ENCODE peak calls at places on chromosome 14, in four cellular contexts. L, Z, V and C are unnamed samples.

GRCh38 chr14:89422181-89422951 is 5.3 kb upstream of the FOXN3 start:
- DNase-seq in V (no peak), L (no peak), Z (no peak), C (no peak)

GRCh38 chr14:51424569-51425251 is 184.7 kb downstream of the TMX1 start:
- DNase-seq in Z (no peak), L (no peak), V (no peak), C (peak; percentile 61)

GRCh38 chr14:96307434-96307833 is 51.4 kb downstream of the BDKRB1 start:
- DNase-seq in V (no peak), Z (no peak), L (no peak), C (no peak)

GRCh38 chr14:104547310-104547997 is 32.1 kb upstream of the C14orf180 start:
- DNase-seq in V (no peak), Z (no peak), L (no peak), C (no peak)

GRCh38 chr14:102507891-102508312 is 1.7 kb downstream of the ANKRD9 start:
- DNase-seq in L (no peak), V (no peak), Z (no peak), C (no peak)

GRCh38 chr14:50559990-50560928 is at the start of gene ATL1:
- DNase-seq in L (peak; percentile 1), V (peak; percentile 79), Z (peak; percentile 66), C (peak; percentile 85)

GRCh38 chr14:96178674-96179321 is 25.8 kb upstream of the BDKRB2 start:
- DNase-seq in Z (no peak), L (no peak), V (no peak), C (no peak)

GRCh38 chr14:68675233-68675577 is 117.7 kb downstream of the ZFP36L1 start:
- DNase-seq in Z (no peak), V (no peak), L (no peak), C (no peak)

GRCh38 chr14:64235652-64236640 is 58.2 kb downstream of the ESR2 start:
- DNase-seq in L (no peak), Z (no peak), V (no peak), C (no peak)

GRCh38 chr14:59184396-59184795 is 4.1 kb upstream of the DAAM1 start:
- DNase-seq in L (no peak), V (no peak), Z (no peak), C (no peak)

GRCh38 chr14:54794796-54795195 is 107.8 kb downstream of the GCH1 start:
- DNase-seq in Z (no peak), V (no peak), L (no peak), C (no peak)

GRCh38 chr14:51463461-51463860 is 188.2 kb upstream of the FRMD6 start:
- DNase-seq in Z (no peak), L (no peak), V (no peak), C (no peak)

GRCh38 chr14:35420036-35420811 is 15.7 kb upstream of the NFKBIA start:
- DNase-seq in L (no peak), Z (no peak), V (no peak), C (peak; percentile 71)

GRCh38 chr14:26993541-26993940 is 395.7 kb upstream of the NOVA1 start:
- DNase-seq in L (no peak), Z (no peak), V (no peak), C (no peak)

GRCh38 chr14:75429562-75429961 is 1.7 kb downstream of the JDP2 start:
- DNase-seq in V (no peak), Z (no peak), L (no peak), C (no peak)

GRCh38 chr14:92421756-92422155 is 91.8 kb upstream of the RIN3 start:
- DNase-seq in Z (no peak), V (no peak), L (no peak), C (no peak)

GRCh38 chr14:60622210-60622919 is 26.9 kb downstream of the SIX1 start:
- DNase-seq in V (no peak), Z (no peak), L (no peak), C (peak; percentile 17)

GRCh38 chr14:98931911-98932310 is 340.1 kb downstream of the BCL11B start:
- DNase-seq in Z (no peak), L (peak; percentile 27), V (no peak), C (no peak)

GRCh38 chr14:85459361-85459760 is 70.6 kb upstream of the FLRT2 start:
- DNase-seq in L (no peak), Z (no peak), V (no peak), C (no peak)

GRCh38 chr14:42429401-42429800 is 822.7 kb downstream of the LRFN5 start:
- DNase-seq in L (no peak), Z (no peak), V (no peak), C (no peak)